ENCODE peak calls at places on chromosome 1, in six cellular contexts. Y is cardiac fibroblast, I is PC-3, Z is tibial artery, X is HFFc6, N is fibroblast of mammary gland. B is an unnamed sample.

GRCh38 chr1:20366766-20367602 is 76.3 kb downstream of the VWA5B1 start:
- DNase-seq in Y (peak), I (peak), Z (no peak), X (peak), N (peak), B (peak)

GRCh38 chr1:116807871-116808450 is 53.7 kb downstream of the CD2 start:
- DNase-seq in Y (no peak), I (no peak), Z (no peak), X (no peak), N (no peak), B (no peak)

GRCh38 chr1:12276225-12276624 is 46.4 kb downstream of the VPS13D start:
- DNase-seq in Y (peak), I (peak), Z (no peak), X (no peak), N (peak), B (no peak)

GRCh38 chr1:110555807-110556470 is 37.0 kb upstream of the KCNA10 start:
- DNase-seq in Y (peak), I (no peak), Z (peak), X (no peak), N (no peak), B (no peak)

GRCh38 chr1:14945132-14946010 is 208.2 kb upstream of the TMEM51 start:
- DNase-seq in Y (peak), I (peak), Z (no peak), X (peak), N (peak), B (no peak)

GRCh38 chr1:66365628-66366027 is 168.3 kb upstream of the SGIP1 start:
- DNase-seq in Y (peak), I (no peak), Z (no peak), X (no peak), N (peak), B (no peak)

GRCh38 chr1:61170328-61171238 is 88.2 kb downstream of the NFIA start:
- DNase-seq in Y (peak), I (peak), Z (no peak), X (peak), N (peak), B (no peak)

GRCh38 chr1:204924013-204924759 is 53.5 kb downstream of the NFASC start:
- DNase-seq in Y (no peak), I (peak), Z (no peak), X (no peak), N (no peak), B (no peak)

GRCh38 chr1:168179411-168180147 is 817 bp downstream of the TIPRL start:
- DNase-seq in Y (peak), I (peak), Z (no peak), X (peak), N (peak), B (no peak)

GRCh38 chr1:208030320-208031091 is 119.6 kb upstream of the CD34 start:
- DNase-seq in Y (peak), I (no peak), Z (no peak), X (peak), N (peak), B (no peak)

GRCh38 chr1:6385673-6386191 is 7.8 kb downstream of the ACOT7 start:
- DNase-seq in Y (peak), I (peak), Z (no peak), X (no peak), N (peak), B (no peak)

GRCh38 chr1:23566304-23566703 is 7.0 kb upstream of the ID3 start:
- DNase-seq in Y (no peak), I (no peak), Z (no peak), X (no peak), N (no peak), B (no peak)
- TF ChIP-seq CTCF in Y (peak), I (peak), Z (no peak), X (peak), N (no peak), B (no peak)

GRCh38 chr1:203346060-203346754 is 4.7 kb downstream of the FMOD start:
- DNase-seq in Y (no peak), I (no peak), Z (no peak), X (no peak), N (no peak), B (no peak)
- TF ChIP-seq CTCF in Y (no peak), I (peak), Z (no peak), X (peak), N (no peak), B (no peak)

DNA sequence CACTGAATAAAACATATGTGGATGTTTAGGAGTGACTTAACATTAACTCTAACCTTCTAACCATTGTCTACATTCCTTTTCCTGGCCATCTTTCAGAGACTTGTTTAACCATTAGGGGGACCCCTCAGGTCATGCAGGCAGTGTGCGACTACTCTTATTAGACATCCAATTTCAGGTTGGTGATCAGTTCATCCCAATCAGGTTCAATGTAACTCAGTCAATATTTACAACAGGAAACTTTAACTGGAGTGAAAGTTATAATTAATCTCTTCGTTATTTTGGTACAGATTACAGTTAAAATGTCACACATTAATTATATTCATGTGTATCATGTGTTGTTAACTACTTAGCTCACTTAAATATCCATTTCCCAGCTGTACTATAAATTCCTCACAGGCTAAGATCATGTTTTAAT is 68.8 kb upstream of the RGS1 start:
- DNase-seq in Y (peak), I (peak), Z (no peak), X (peak), N (peak), B (no peak)
- TF ChIP-seq CTCF in Y (peak), I (peak), Z (no peak), X (peak), N (peak), B (peak)

GRCh38 chr1:153626477-153626928 is 802 bp downstream of the S100A13 start:
- DNase-seq in Y (no peak), I (no peak), Z (no peak), X (no peak), N (no peak), B (no peak)

GRCh38 chr1:153628638-153629342 is 556 bp downstream of the S100A1 start:
- DNase-seq in Y (no peak), I (no peak), Z (no peak), X (no peak), N (no peak), B (no peak)

GRCh38 chr1:153624965-153625611 is 2.2 kb downstream of the S100A13 start:
- DNase-seq in Y (no peak), I (no peak), Z (no peak), X (no peak), N (no peak), B (no peak)

GRCh38 chr1:153627797-153628626 is at the start of gene S100A1:
- DNase-seq in Y (no peak), I (no peak), Z (no peak), X (no peak), N (no peak), B (no peak)

GRCh38 chr1:153626929-153627796 is at the start of gene S100A13:
- DNase-seq in Y (peak), I (peak), Z (peak), X (peak), N (peak), B (peak)
- TF ChIP-seq CTCF in Y (peak), I (peak), Z (peak), X (peak), N (peak), B (peak)